ENCODE peak calls at places on chromosomes 1 and 21, in nine cellular contexts. One of them, this sample, is unnamed.

GRCh38 chr1:216705686-216706085 is 17.5 kb downstream of the ESRRG start:
- DNase-seq in AG09309: no peak
- DNase-seq in fibroblast of pulmonary artery: no peak
- DNase-seq in fibroblast of mammary gland: no peak
- DNase-seq in sigmoid colon: no peak
- DNase-seq in adrenal gland: no peak
- DNase-seq in naive thymus-derived CD4-positive, alpha-beta T cell: no peak
- DNase-seq in lower lobe of right lung: no peak
- DNase-seq in esophagus squamous epithelium: no peak
- DNase-seq in this sample: no peak

GRCh38 chr1:186813420-186813819 is 15.3 kb upstream of the PLA2G4A start:
- DNase-seq in sigmoid colon: no peak
- DNase-seq in AG09309: no peak
- DNase-seq in adrenal gland: no peak
- DNase-seq in naive thymus-derived CD4-positive, alpha-beta T cell: no peak
- DNase-seq in esophagus squamous epithelium: no peak
- DNase-seq in fibroblast of pulmonary artery: no peak
- DNase-seq in fibroblast of mammary gland: peak
- DNase-seq in lower lobe of right lung: no peak
- DNase-seq in this sample: no peak

GRCh38 chr1:54272134-54272533 is 72.2 kb downstream of the MRPL37 start:
- DNase-seq in lower lobe of right lung: no peak
- DNase-seq in esophagus squamous epithelium: no peak
- DNase-seq in naive thymus-derived CD4-positive, alpha-beta T cell: no peak
- DNase-seq in AG09309: no peak
- DNase-seq in adrenal gland: no peak
- DNase-seq in fibroblast of mammary gland: no peak
- DNase-seq in fibroblast of pulmonary artery: no peak
- DNase-seq in sigmoid colon: no peak
- DNase-seq in this sample: no peak

GRCh38 chr1:107230121-107230520 is 89.3 kb downstream of the NTNG1 start:
- DNase-seq in AG09309: no peak
- DNase-seq in lower lobe of right lung: no peak
- DNase-seq in naive thymus-derived CD4-positive, alpha-beta T cell: no peak
- DNase-seq in fibroblast of pulmonary artery: no peak
- DNase-seq in fibroblast of mammary gland: no peak
- DNase-seq in sigmoid colon: no peak
- DNase-seq in adrenal gland: no peak
- DNase-seq in esophagus squamous epithelium: no peak
- DNase-seq in this sample: no peak

GRCh38 chr1:216804107-216804506 is 80.9 kb upstream of the ESRRG start:
- DNase-seq in adrenal gland: no peak
- DNase-seq in AG09309: no peak
- DNase-seq in esophagus squamous epithelium: no peak
- DNase-seq in lower lobe of right lung: no peak
- DNase-seq in fibroblast of pulmonary artery: no peak
- DNase-seq in fibroblast of mammary gland: no peak
- DNase-seq in naive thymus-derived CD4-positive, alpha-beta T cell: no peak
- DNase-seq in sigmoid colon: no peak
- DNase-seq in this sample: no peak

GRCh38 chr1:230328342-230329015 is 97.7 kb downstream of the PGBD5 start:
- DNase-seq in fibroblast of pulmonary artery: no peak
- DNase-seq in naive thymus-derived CD4-positive, alpha-beta T cell: no peak
- DNase-seq in AG09309: no peak
- DNase-seq in sigmoid colon: no peak
- DNase-seq in esophagus squamous epithelium: no peak
- DNase-seq in adrenal gland: no peak
- DNase-seq in fibroblast of mammary gland: no peak
- DNase-seq in lower lobe of right lung: no peak
- DNase-seq in this sample: no peak

GRCh38 chr1:224541901-224542610 is 74.1 kb upstream of the CNIH3 start:
- DNase-seq in sigmoid colon: no peak
- DNase-seq in fibroblast of pulmonary artery: peak
- DNase-seq in AG09309: no peak
- DNase-seq in naive thymus-derived CD4-positive, alpha-beta T cell: no peak
- DNase-seq in lower lobe of right lung: no peak
- DNase-seq in adrenal gland: no peak
- DNase-seq in fibroblast of mammary gland: peak
- DNase-seq in esophagus squamous epithelium: no peak
- DNase-seq in this sample: no peak

GRCh38 chr1:151056149-151056548 is 3.3 kb downstream of the CDC42SE1 start:
- DNase-seq in naive thymus-derived CD4-positive, alpha-beta T cell: peak
- DNase-seq in fibroblast of mammary gland: no peak
- DNase-seq in adrenal gland: no peak
- DNase-seq in AG09309: no peak
- DNase-seq in esophagus squamous epithelium: no peak
- DNase-seq in lower lobe of right lung: no peak
- DNase-seq in sigmoid colon: no peak
- DNase-seq in fibroblast of pulmonary artery: no peak
- DNase-seq in this sample: peak

GRCh38 chr1:228397454-228397786 is 9.2 kb downstream of the TRIM11 start:
- DNase-seq in sigmoid colon: no peak
- DNase-seq in adrenal gland: no peak
- DNase-seq in naive thymus-derived CD4-positive, alpha-beta T cell: no peak
- DNase-seq in lower lobe of right lung: peak
- DNase-seq in fibroblast of pulmonary artery: no peak
- DNase-seq in AG09309: no peak
- DNase-seq in fibroblast of mammary gland: no peak
- DNase-seq in esophagus squamous epithelium: no peak
- DNase-seq in this sample: peak

GRCh38 chr1:86764523-86764922 is 60.1 kb downstream of the SH3GLB1 start:
- DNase-seq in esophagus squamous epithelium: no peak
- DNase-seq in naive thymus-derived CD4-positive, alpha-beta T cell: no peak
- DNase-seq in adrenal gland: no peak
- DNase-seq in fibroblast of pulmonary artery: no peak
- DNase-seq in lower lobe of right lung: no peak
- DNase-seq in fibroblast of mammary gland: no peak
- DNase-seq in AG09309: no peak
- DNase-seq in sigmoid colon: no peak
- DNase-seq in this sample: no peak

GRCh38 chr1:9136925-9137324 is 8.0 kb upstream of the GPR157 start:
- DNase-seq in lower lobe of right lung: no peak
- DNase-seq in fibroblast of pulmonary artery: no peak
- DNase-seq in fibroblast of mammary gland: no peak
- DNase-seq in adrenal gland: no peak
- DNase-seq in AG09309: no peak
- DNase-seq in sigmoid colon: no peak
- DNase-seq in esophagus squamous epithelium: no peak
- DNase-seq in naive thymus-derived CD4-positive, alpha-beta T cell: no peak
- DNase-seq in this sample: no peak

GRCh38 chr21:33432496-33432895 is 29.3 kb downstream of the IFNGR2 start:
- DNase-seq in adrenal gland: no peak
- DNase-seq in naive thymus-derived CD4-positive, alpha-beta T cell: no peak
- DNase-seq in AG09309: no peak
- DNase-seq in fibroblast of pulmonary artery: no peak
- DNase-seq in sigmoid colon: no peak
- DNase-seq in esophagus squamous epithelium: no peak
- DNase-seq in lower lobe of right lung: no peak
- DNase-seq in fibroblast of mammary gland: no peak
- DNase-seq in this sample: no peak

DNA sequence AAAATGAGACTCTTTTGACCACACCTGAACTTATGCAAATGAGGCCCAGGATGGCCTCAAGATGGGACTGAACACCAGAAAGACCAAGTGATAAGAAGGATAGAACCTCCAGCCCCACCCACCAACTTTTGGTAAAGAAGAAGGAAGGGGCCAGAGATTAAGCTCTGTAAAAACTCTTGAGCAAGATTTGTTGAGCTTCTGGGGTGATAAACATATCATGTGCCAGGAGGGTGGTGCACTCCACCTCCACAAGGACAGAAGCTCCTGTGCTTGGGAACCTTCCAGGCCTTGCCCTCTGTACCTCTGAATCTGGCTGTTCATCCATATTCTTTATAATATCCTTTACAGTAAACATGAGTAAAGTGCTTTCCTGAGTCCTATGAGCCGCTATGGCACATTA is 5.3 kb downstream of the RSPH1 start:
- DNase-seq in adrenal gland: no peak
- DNase-seq in fibroblast of pulmonary artery: no peak
- DNase-seq in lower lobe of right lung: no peak
- DNase-seq in fibroblast of mammary gland: no peak
- DNase-seq in AG09309: no peak
- DNase-seq in naive thymus-derived CD4-positive, alpha-beta T cell: no peak
- DNase-seq in sigmoid colon: no peak
- DNase-seq in esophagus squamous epithelium: no peak
- DNase-seq in this sample: no peak
- H3K4me3 ChIP-seq in adrenal gland: no peak
- H3K4me3 ChIP-seq in fibroblast of pulmonary artery: no peak
- H3K4me3 ChIP-seq in lower lobe of right lung: no peak
- H3K4me3 ChIP-seq in fibroblast of mammary gland: no peak
- H3K4me3 ChIP-seq in AG09309: no peak
- H3K4me3 ChIP-seq in naive thymus-derived CD4-positive, alpha-beta T cell: no peak
- H3K4me3 ChIP-seq in sigmoid colon: no peak
- H3K4me3 ChIP-seq in esophagus squamous epithelium: no peak
- H3K4me3 ChIP-seq in this sample: no peak

DNA sequence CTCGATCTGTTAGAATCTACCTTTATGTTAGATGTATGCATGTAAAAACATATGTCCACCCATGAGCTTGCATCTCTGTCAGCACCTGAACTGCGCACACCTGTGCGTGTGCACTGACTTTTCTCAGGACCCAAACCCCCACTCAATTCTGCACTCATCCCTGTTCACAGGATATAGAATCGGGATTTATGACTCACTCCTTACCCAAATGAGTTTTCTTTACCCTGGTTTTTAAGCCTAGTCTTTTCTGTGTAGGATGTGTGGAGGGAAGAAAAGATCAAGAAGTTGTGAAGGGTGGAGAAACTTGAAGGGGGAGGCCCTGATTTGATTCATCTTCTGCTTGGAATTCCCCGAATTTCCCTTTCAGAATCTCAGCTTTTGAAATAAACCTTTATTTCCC is 2.4 kb downstream of the ACKR1 start:
- DNase-seq in fibroblast of mammary gland: no peak
- DNase-seq in esophagus squamous epithelium: no peak
- DNase-seq in adrenal gland: no peak
- DNase-seq in fibroblast of pulmonary artery: no peak
- DNase-seq in sigmoid colon: no peak
- DNase-seq in AG09309: no peak
- DNase-seq in naive thymus-derived CD4-positive, alpha-beta T cell: no peak
- DNase-seq in lower lobe of right lung: no peak
- DNase-seq in this sample: no peak
- H3K4me3 ChIP-seq in fibroblast of mammary gland: no peak
- H3K4me3 ChIP-seq in esophagus squamous epithelium: peak
- H3K4me3 ChIP-seq in adrenal gland: no peak
- H3K4me3 ChIP-seq in fibroblast of pulmonary artery: no peak
- H3K4me3 ChIP-seq in sigmoid colon: no peak
- H3K4me3 ChIP-seq in AG09309: no peak
- H3K4me3 ChIP-seq in naive thymus-derived CD4-positive, alpha-beta T cell: no peak
- H3K4me3 ChIP-seq in lower lobe of right lung: peak
- H3K4me3 ChIP-seq in this sample: no peak

GRCh38 chr21:36297938-36298572 is 21.9 kb upstream of the MORC3 start:
- DNase-seq in lower lobe of right lung: peak
- DNase-seq in AG09309: no peak
- DNase-seq in esophagus squamous epithelium: peak
- DNase-seq in fibroblast of mammary gland: no peak
- DNase-seq in adrenal gland: no peak
- DNase-seq in sigmoid colon: peak
- DNase-seq in naive thymus-derived CD4-positive, alpha-beta T cell: peak
- DNase-seq in fibroblast of pulmonary artery: no peak
- DNase-seq in this sample: peak
- H3K4me3 ChIP-seq in lower lobe of right lung: peak
- H3K4me3 ChIP-seq in AG09309: no peak
- H3K4me3 ChIP-seq in esophagus squamous epithelium: peak
- H3K4me3 ChIP-seq in fibroblast of mammary gland: no peak
- H3K4me3 ChIP-seq in adrenal gland: peak
- H3K4me3 ChIP-seq in sigmoid colon: no peak
- H3K4me3 ChIP-seq in naive thymus-derived CD4-positive, alpha-beta T cell: peak
- H3K4me3 ChIP-seq in fibroblast of pulmonary artery: no peak
- H3K4me3 ChIP-seq in this sample: peak

GRCh38 chr1:59360170-59360569 is 63.3 kb downstream of the FGGY start:
- DNase-seq in fibroblast of mammary gland: peak
- DNase-seq in lower lobe of right lung: no peak
- DNase-seq in fibroblast of pulmonary artery: peak
- DNase-seq in AG09309: peak
- DNase-seq in adrenal gland: no peak
- DNase-seq in sigmoid colon: no peak
- DNase-seq in naive thymus-derived CD4-positive, alpha-beta T cell: no peak
- DNase-seq in esophagus squamous epithelium: no peak
- DNase-seq in this sample: no peak
- H3K4me3 ChIP-seq in fibroblast of mammary gland: no peak
- H3K4me3 ChIP-seq in lower lobe of right lung: no peak
- H3K4me3 ChIP-seq in fibroblast of pulmonary artery: no peak
- H3K4me3 ChIP-seq in AG09309: no peak
- H3K4me3 ChIP-seq in adrenal gland: no peak
- H3K4me3 ChIP-seq in sigmoid colon: no peak
- H3K4me3 ChIP-seq in naive thymus-derived CD4-positive, alpha-beta T cell: no peak
- H3K4me3 ChIP-seq in esophagus squamous epithelium: no peak
- H3K4me3 ChIP-seq in this sample: no peak

GRCh38 chr1:12301518-12302237 is 71.8 kb downstream of the VPS13D start:
- DNase-seq in fibroblast of pulmonary artery: no peak
- DNase-seq in fibroblast of mammary gland: no peak
- DNase-seq in AG09309: no peak
- DNase-seq in adrenal gland: no peak
- DNase-seq in sigmoid colon: no peak
- DNase-seq in lower lobe of right lung: no peak
- DNase-seq in naive thymus-derived CD4-positive, alpha-beta T cell: no peak
- DNase-seq in esophagus squamous epithelium: no peak
- DNase-seq in this sample: peak
- H3K4me3 ChIP-seq in fibroblast of pulmonary artery: no peak
- H3K4me3 ChIP-seq in fibroblast of mammary gland: no peak
- H3K4me3 ChIP-seq in AG09309: no peak
- H3K4me3 ChIP-seq in adrenal gland: no peak
- H3K4me3 ChIP-seq in sigmoid colon: no peak
- H3K4me3 ChIP-seq in lower lobe of right lung: no peak
- H3K4me3 ChIP-seq in naive thymus-derived CD4-positive, alpha-beta T cell: no peak
- H3K4me3 ChIP-seq in esophagus squamous epithelium: no peak
- H3K4me3 ChIP-seq in this sample: no peak

GRCh38 chr1:218693584-218693983 is 348.4 kb downstream of the TGFB2 start:
- DNase-seq in sigmoid colon: no peak
- DNase-seq in naive thymus-derived CD4-positive, alpha-beta T cell: no peak
- DNase-seq in fibroblast of mammary gland: no peak
- DNase-seq in AG09309: no peak
- DNase-seq in fibroblast of pulmonary artery: no peak
- DNase-seq in esophagus squamous epithelium: no peak
- DNase-seq in lower lobe of right lung: no peak
- DNase-seq in adrenal gland: no peak
- DNase-seq in this sample: no peak
- H3K4me3 ChIP-seq in sigmoid colon: no peak
- H3K4me3 ChIP-seq in naive thymus-derived CD4-positive, alpha-beta T cell: no peak
- H3K4me3 ChIP-seq in fibroblast of mammary gland: no peak
- H3K4me3 ChIP-seq in AG09309: no peak
- H3K4me3 ChIP-seq in fibroblast of pulmonary artery: no peak
- H3K4me3 ChIP-seq in esophagus squamous epithelium: no peak
- H3K4me3 ChIP-seq in lower lobe of right lung: no peak
- H3K4me3 ChIP-seq in adrenal gland: no peak
- H3K4me3 ChIP-seq in this sample: no peak

DNA sequence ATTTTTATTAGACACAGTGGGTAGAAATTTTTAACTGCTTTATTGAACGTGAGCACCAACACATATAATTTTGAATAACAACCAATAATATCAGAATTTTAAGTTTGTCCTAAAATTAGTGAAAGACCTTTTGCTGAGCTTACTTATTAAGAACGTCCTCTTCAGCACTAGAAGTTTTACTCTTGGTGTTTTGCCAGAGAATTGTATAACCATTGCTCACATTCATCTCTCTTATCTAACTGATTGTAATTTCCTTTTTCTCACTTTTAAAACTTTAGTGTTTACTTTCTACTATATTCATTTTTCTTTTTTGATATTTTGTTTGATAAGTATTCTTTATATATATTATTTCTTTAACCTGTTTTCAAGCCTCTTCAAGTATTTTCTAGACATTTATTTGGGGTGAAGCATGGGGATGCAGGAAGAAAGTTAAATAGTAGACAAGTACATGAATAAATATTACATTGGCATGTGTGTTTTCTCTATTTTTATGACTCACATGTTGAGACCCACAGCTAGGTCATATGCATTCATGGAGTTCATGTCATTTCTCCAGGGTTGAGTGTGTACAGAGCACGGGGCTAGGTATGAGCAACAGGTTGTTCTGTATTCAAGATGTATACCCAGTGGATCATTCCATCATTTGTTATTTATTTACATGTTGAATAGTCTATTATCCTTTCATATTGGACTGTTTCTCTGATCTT is 90.6 kb downstream of the ATP6V1G3 start:
- DNase-seq in naive thymus-derived CD4-positive, alpha-beta T cell: no peak
- DNase-seq in adrenal gland: no peak
- DNase-seq in fibroblast of pulmonary artery: peak
- DNase-seq in lower lobe of right lung: no peak
- DNase-seq in sigmoid colon: no peak
- DNase-seq in AG09309: no peak
- DNase-seq in fibroblast of mammary gland: peak
- DNase-seq in esophagus squamous epithelium: no peak
- DNase-seq in this sample: no peak
- H3K4me3 ChIP-seq in naive thymus-derived CD4-positive, alpha-beta T cell: no peak
- H3K4me3 ChIP-seq in adrenal gland: no peak
- H3K4me3 ChIP-seq in fibroblast of pulmonary artery: no peak
- H3K4me3 ChIP-seq in lower lobe of right lung: no peak
- H3K4me3 ChIP-seq in sigmoid colon: no peak
- H3K4me3 ChIP-seq in AG09309: no peak
- H3K4me3 ChIP-seq in fibroblast of mammary gland: no peak
- H3K4me3 ChIP-seq in esophagus squamous epithelium: no peak
- H3K4me3 ChIP-seq in this sample: no peak

This sample was measured in Jurkat, Clone E6-1.